ENCODE peak calls at places on chromosomes 4 and X, in four cellular contexts. Y is uterus, O is breast epithelium, G is HepG2. R is an unnamed sample.
A peak's percentile ranks its signal among the peaks of the same experiment; 100 is the strongest.

GRCh38 chrX:139106111-139106510 is 394.6 kb upstream of the FGF13 start:
- DNase-seq in O (no peak), G (no peak), Y (no peak), R (no peak)

GRCh38 chr4:53804719-53805118 is 213.4 kb upstream of the LNX1 start:
- DNase-seq in Y (no peak), G (peak; percentile 27), O (no peak), R (peak; percentile 58)

GRCh38 chr4:110540606-110541440 is 64.9 kb downstream of the ENPEP start:
- DNase-seq in Y (no peak), G (no peak), O (no peak), R (no peak)

GRCh38 chr4:121200795-121201472 is 36.8 kb upstream of the TNIP3 start:
- DNase-seq in O (no peak), Y (no peak), G (no peak), R (no peak)

GRCh38 chrX:131544218-131544617 is 344 bp downstream of the OR13H1 start:
- DNase-seq in Y (no peak), O (no peak), G (no peak), R (no peak)

GRCh38 chrX:46444011-46444410 is 101.2 kb downstream of the ZNF674 start:
- DNase-seq in Y (no peak), G (peak; percentile 40), O (no peak), R (peak; percentile 0)

GRCh38 chr4:170109586-170110289 is 20.0 kb upstream of the AADAT start:
- DNase-seq in O (no peak), G (no peak), Y (no peak), R (no peak)

GRCh38 chr4:14149469-14150030 is 522.0 kb upstream of the BOD1L1 start:
- DNase-seq in O (no peak), G (no peak), Y (no peak), R (no peak)

GRCh38 chrX:39850630-39851152 is 247.1 kb downstream of the BCOR start:
- DNase-seq in Y (no peak), O (no peak), G (no peak), R (no peak)

GRCh38 chr4:7650606-7651400 is 216.1 kb upstream of the PSAPL1 start:
- DNase-seq in Y (no peak), G (no peak), O (no peak), R (no peak)

GRCh38 chr4:74223801-74224200 is 65.9 kb downstream of the MTHFD2L start:
- DNase-seq in O (no peak), G (no peak), Y (no peak), R (no peak)

GRCh38 chr4:10080874-10081606 is 35.6 kb downstream of the WDR1 start:
- DNase-seq in O (no peak), Y (no peak), G (no peak), R (no peak)

GRCh38 chr4:89055157-89056080 is 1.6 kb downstream of the FAM13A start:
- DNase-seq in Y (no peak), O (no peak), G (no peak), R (peak; percentile 25)

GRCh38 chr4:28883211-28883610 is 1837.0 kb upstream of the PCDH7 start:
- DNase-seq in Y (no peak), G (no peak), O (no peak), R (no peak)

GRCh38 chrX:46582964-46583363 is 9.4 kb downstream of the CHST7 start:
- DNase-seq in G (no peak), Y (no peak), O (peak; percentile 44), R (no peak)

GRCh38 chrX:150362599-150363481 is at the start of gene MAMLD1:
- DNase-seq in G (no peak), O (peak; percentile 34), Y (peak; percentile 68), R (peak; percentile 72)
- TF ChIP-seq POLR2A in G (no peak), O (no peak), Y (peak; percentile 71), R (peak; percentile 22)

GRCh38 chrX:149505671-149506070 is 565 bp upstream of the IDS start:
- DNase-seq in O (no peak), G (no peak), Y (no peak), R (no peak)

GRCh38 chrX:149508467-149508866 is 3.4 kb upstream of the IDS start:
- DNase-seq in O (no peak), G (no peak), Y (no peak), R (no peak)

GRCh38 chrX:149506349-149506748 is 1.2 kb upstream of the IDS start:
- DNase-seq in G (no peak), O (no peak), Y (no peak), R (no peak)

GRCh38 chrX:149504226-149504914 is 736 bp downstream of the IDS start:
- DNase-seq in G (no peak), Y (no peak), O (no peak), R (peak; percentile 46)

DNA sequence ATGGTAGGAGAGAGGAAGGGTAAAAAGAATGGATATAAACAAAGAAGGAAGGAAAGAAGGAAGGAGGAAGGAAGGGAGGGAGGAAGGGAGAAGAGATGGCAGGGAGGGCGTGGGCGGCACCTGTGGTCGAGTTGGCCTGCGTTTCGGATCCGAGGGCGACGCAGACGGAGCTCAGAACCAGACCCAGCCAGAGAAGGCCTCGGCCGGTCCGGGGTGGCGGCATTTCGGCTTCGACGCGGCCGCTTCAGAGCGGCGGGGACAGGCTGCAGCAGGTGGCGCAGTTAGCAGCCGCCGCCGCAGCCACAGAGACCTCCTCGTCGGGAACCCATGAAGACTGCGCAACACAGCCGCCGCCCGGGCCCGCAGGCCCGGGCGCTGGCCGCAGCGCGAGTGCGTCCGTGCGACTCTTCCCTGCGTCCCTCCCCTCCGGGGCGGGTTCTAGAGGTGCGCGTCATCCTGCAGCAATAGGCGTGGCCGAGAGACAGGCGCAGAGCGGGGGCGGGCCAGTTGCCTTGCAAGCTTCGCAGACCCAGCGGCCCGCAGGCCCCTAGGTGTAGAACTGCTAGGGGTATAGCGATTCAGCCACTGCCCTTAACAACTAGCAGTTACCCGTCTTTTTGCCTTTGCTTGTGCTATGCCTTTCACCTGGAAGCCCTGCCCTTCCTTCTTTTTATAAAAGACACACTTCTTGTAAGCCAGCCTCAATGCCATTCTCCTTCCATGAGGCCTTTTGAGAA is at the start of gene IDS:
- DNase-seq in O (peak; percentile 88), G (peak; percentile 69), Y (peak; percentile 89), R (peak; percentile 91)
- TF ChIP-seq POLR2A in O (peak; percentile 86), G (peak; percentile 63), Y (peak; percentile 92), R (peak; percentile 89)

DNA sequence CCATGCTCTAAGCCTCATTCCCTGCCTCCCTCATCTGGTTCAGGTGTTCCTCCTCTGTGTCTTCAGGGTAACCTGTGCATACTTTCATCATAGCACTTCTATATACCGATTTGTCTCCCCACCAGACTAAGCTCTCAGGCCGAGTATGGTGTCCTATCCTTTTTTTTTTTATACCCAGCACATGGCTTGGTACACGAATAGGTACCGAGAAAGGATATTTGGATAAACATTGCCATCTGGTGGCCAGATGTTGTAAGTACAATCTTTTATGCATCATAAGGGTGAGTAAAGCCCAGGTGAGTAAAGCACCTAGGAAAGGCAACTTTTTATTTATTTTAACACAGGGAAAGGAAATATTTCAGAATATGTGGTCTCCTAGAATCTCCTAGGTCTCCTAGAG is 68.4 kb downstream of the MID2 start:
- DNase-seq in G (peak; percentile 47), O (no peak), Y (no peak), R (peak; percentile 47)
- TF ChIP-seq POLR2A in G (no peak), O (no peak), Y (no peak), R (no peak)

DNA sequence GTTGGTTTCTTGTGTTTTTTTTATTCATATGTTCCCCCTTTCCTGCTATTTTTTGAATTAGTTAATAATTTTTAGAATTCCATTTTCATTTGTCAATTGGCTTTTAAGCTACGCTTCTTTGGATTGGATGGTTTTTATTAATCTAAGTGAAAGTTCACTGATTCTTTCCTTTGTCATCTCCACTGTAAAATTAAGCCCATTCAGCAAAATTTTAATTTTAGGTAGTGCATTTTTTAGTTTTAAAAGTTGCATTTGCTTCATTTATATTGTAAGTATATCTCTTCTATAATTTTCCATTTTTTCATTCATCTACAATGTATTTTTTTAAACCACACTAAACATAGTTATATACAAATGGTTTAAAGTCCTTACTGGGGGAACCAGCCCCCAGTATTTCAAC is 417.3 kb upstream of the HTR2C start:
- DNase-seq in O (no peak), Y (no peak), G (no peak), R (no peak)
- TF ChIP-seq POLR2A in O (no peak), Y (no peak), G (no peak), R (no peak)

DNA sequence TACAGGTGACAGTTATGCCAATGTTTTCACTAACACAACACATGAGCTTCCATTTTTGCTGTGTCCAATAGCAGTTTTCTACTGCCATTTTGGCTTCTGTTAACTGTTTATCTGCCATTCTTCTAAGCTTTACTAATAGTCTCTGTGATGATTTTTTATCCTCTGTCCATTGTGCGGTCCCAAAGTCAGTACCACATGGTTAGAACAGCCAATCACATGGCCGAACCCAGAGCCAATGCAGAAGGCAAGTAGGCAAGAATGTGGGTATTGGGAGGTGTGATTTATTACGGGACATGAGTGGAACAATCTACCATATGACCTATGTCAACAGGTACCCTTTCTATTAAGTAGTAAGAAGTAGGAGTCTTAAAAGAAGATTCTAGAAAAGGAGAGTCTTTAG is 61.5 kb downstream of the GRIA2 start:
- DNase-seq in G (no peak), Y (no peak), O (no peak), R (no peak)
- TF ChIP-seq POLR2A in G (no peak), Y (no peak), O (no peak), R (no peak)

R was measured in erythroblast.